ENCODE peak calls at places on chromosomes 12 and 14, in seven cellular contexts. One of them, this sample, is unnamed.

GRCh38 chr12:122097641-122098364 is 19.2 kb downstream of the MLXIP start:
- DNase-seq in fibroblast of the aortic adventitia: peak
- DNase-seq in cardiac muscle cell: peak
- DNase-seq in GM13976: no peak
- DNase-seq in glutamatergic neuron: no peak
- DNase-seq in heart left ventricle: peak
- DNase-seq in foreskin fibroblast: no peak
- DNase-seq in this sample: no peak

GRCh38 chr12:41188058-41188840 is at the start of gene PDZRN4:
- DNase-seq in fibroblast of the aortic adventitia: no peak
- DNase-seq in cardiac muscle cell: peak
- DNase-seq in GM13976: peak
- DNase-seq in glutamatergic neuron: peak
- DNase-seq in heart left ventricle: peak
- DNase-seq in foreskin fibroblast: no peak
- DNase-seq in this sample: peak

GRCh38 chr12:56206373-56207166 is 15.2 kb downstream of the RNF41 start:
- DNase-seq in fibroblast of the aortic adventitia: peak
- DNase-seq in cardiac muscle cell: peak
- DNase-seq in GM13976: peak
- DNase-seq in glutamatergic neuron: peak
- DNase-seq in heart left ventricle: peak
- DNase-seq in foreskin fibroblast: peak
- DNase-seq in this sample: no peak

GRCh38 chr12:57521475-57522018 is 1.1 kb upstream of the MBD6 start:
- DNase-seq in fibroblast of the aortic adventitia: no peak
- DNase-seq in cardiac muscle cell: peak
- DNase-seq in GM13976: no peak
- DNase-seq in glutamatergic neuron: peak
- DNase-seq in heart left ventricle: peak
- DNase-seq in foreskin fibroblast: peak
- DNase-seq in this sample: no peak

GRCh38 chr14:105322791-105323556 is 8.4 kb downstream of the PACS2 start:
- DNase-seq in fibroblast of the aortic adventitia: no peak
- DNase-seq in cardiac muscle cell: no peak
- DNase-seq in GM13976: no peak
- DNase-seq in glutamatergic neuron: peak
- DNase-seq in heart left ventricle: no peak
- DNase-seq in foreskin fibroblast: no peak
- DNase-seq in this sample: no peak

GRCh38 chr12:104648746-104649145 is 192.0 kb downstream of the CHST11 start:
- DNase-seq in fibroblast of the aortic adventitia: no peak
- DNase-seq in cardiac muscle cell: no peak
- DNase-seq in GM13976: no peak
- DNase-seq in glutamatergic neuron: no peak
- DNase-seq in heart left ventricle: no peak
- DNase-seq in foreskin fibroblast: no peak
- DNase-seq in this sample: no peak

GRCh38 chr14:89214221-89214965 is 202.6 kb downstream of the FOXN3 start:
- DNase-seq in fibroblast of the aortic adventitia: no peak
- DNase-seq in cardiac muscle cell: no peak
- DNase-seq in GM13976: no peak
- DNase-seq in glutamatergic neuron: no peak
- DNase-seq in heart left ventricle: peak
- DNase-seq in foreskin fibroblast: no peak
- DNase-seq in this sample: no peak

GRCh38 chr12:97173672-97174385 is 266.8 kb downstream of the NEDD1 start:
- DNase-seq in fibroblast of the aortic adventitia: no peak
- DNase-seq in cardiac muscle cell: no peak
- DNase-seq in GM13976: no peak
- DNase-seq in glutamatergic neuron: no peak
- DNase-seq in heart left ventricle: no peak
- DNase-seq in foreskin fibroblast: no peak
- DNase-seq in this sample: no peak

GRCh38 chr12:114976959-114977358 is 293.0 kb upstream of the TBX3 start:
- DNase-seq in fibroblast of the aortic adventitia: peak
- DNase-seq in cardiac muscle cell: no peak
- DNase-seq in GM13976: no peak
- DNase-seq in glutamatergic neuron: no peak
- DNase-seq in heart left ventricle: no peak
- DNase-seq in foreskin fibroblast: peak
- DNase-seq in this sample: no peak

GRCh38 chr12:112340235-112340634 is 42.0 kb downstream of the HECTD4 start:
- DNase-seq in fibroblast of the aortic adventitia: no peak
- DNase-seq in cardiac muscle cell: no peak
- DNase-seq in GM13976: no peak
- DNase-seq in glutamatergic neuron: no peak
- DNase-seq in heart left ventricle: no peak
- DNase-seq in foreskin fibroblast: no peak
- DNase-seq in this sample: no peak
- TF ChIP-seq CTCF in fibroblast of the aortic adventitia: no peak
- TF ChIP-seq CTCF in cardiac muscle cell: no peak
- TF ChIP-seq CTCF in GM13976: no peak
- TF ChIP-seq CTCF in glutamatergic neuron: no peak
- TF ChIP-seq CTCF in heart left ventricle: no peak
- TF ChIP-seq CTCF in foreskin fibroblast: no peak
- TF ChIP-seq CTCF in this sample: no peak

GRCh38 chr12:108805136-108805535 is 52.2 kb downstream of the SSH1 start:
- DNase-seq in fibroblast of the aortic adventitia: peak
- DNase-seq in cardiac muscle cell: peak
- DNase-seq in GM13976: no peak
- DNase-seq in glutamatergic neuron: no peak
- DNase-seq in heart left ventricle: no peak
- DNase-seq in foreskin fibroblast: no peak
- DNase-seq in this sample: no peak

GRCh38 chr12:108803428-108804105 is 53.8 kb downstream of the SSH1 start:
- DNase-seq in fibroblast of the aortic adventitia: peak
- DNase-seq in cardiac muscle cell: peak
- DNase-seq in GM13976: peak
- DNase-seq in glutamatergic neuron: peak
- DNase-seq in heart left ventricle: peak
- DNase-seq in foreskin fibroblast: peak
- DNase-seq in this sample: no peak

GRCh38 chr12:108806350-108806749 is 51.0 kb downstream of the SSH1 start:
- DNase-seq in fibroblast of the aortic adventitia: no peak
- DNase-seq in cardiac muscle cell: peak
- DNase-seq in GM13976: no peak
- DNase-seq in glutamatergic neuron: no peak
- DNase-seq in heart left ventricle: no peak
- DNase-seq in foreskin fibroblast: no peak
- DNase-seq in this sample: no peak

GRCh38 chr12:108802666-108803036 is 54.7 kb downstream of the SSH1 start:
- DNase-seq in fibroblast of the aortic adventitia: peak
- DNase-seq in cardiac muscle cell: peak
- DNase-seq in GM13976: no peak
- DNase-seq in glutamatergic neuron: no peak
- DNase-seq in heart left ventricle: no peak
- DNase-seq in foreskin fibroblast: no peak
- DNase-seq in this sample: no peak

DNA sequence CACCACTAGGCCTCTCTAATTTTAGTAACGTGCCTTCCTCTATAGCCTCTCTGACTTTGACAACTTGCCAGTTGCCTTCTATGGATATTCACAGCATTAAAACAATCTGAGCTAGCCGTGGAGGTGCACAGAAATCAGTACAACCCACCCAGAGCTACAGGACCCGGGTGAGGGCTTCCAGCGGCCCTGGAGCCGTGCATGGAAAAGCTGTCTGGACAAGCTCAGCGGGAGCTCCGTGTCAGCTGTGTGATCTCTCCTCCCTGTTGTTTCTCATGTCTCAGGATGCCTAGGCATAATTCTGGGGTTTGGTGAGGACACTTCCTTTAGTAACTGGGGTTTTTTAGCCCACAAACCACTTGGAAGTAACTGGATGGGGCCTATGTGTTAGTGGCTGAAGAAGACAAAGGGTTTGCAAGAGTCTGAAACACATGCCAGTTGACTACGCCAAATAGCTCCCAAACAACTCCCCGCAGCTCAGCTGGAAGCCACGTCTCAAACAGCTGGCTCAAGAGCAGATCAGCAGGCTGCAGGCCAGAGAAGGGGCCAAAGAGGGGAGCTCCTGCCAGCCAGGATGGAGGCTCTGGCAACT is 52.9 kb downstream of the SSH1 start:
- DNase-seq in fibroblast of the aortic adventitia: peak
- DNase-seq in cardiac muscle cell: peak
- DNase-seq in GM13976: no peak
- DNase-seq in glutamatergic neuron: no peak
- DNase-seq in heart left ventricle: peak
- DNase-seq in foreskin fibroblast: peak
- DNase-seq in this sample: no peak
- TF ChIP-seq CTCF in fibroblast of the aortic adventitia: no peak
- TF ChIP-seq CTCF in cardiac muscle cell: no peak
- TF ChIP-seq CTCF in GM13976: no peak
- TF ChIP-seq CTCF in glutamatergic neuron: no peak
- TF ChIP-seq CTCF in heart left ventricle: no peak
- TF ChIP-seq CTCF in foreskin fibroblast: no peak
- TF ChIP-seq CTCF in this sample: no peak

GRCh38 chr12:80624986-80625530 is 82.4 kb upstream of the MYF6 start:
- DNase-seq in fibroblast of the aortic adventitia: no peak
- DNase-seq in cardiac muscle cell: no peak
- DNase-seq in GM13976: no peak
- DNase-seq in glutamatergic neuron: no peak
- DNase-seq in heart left ventricle: no peak
- DNase-seq in foreskin fibroblast: no peak
- DNase-seq in this sample: no peak

GRCh38 chr12:80625901-80626300 is 81.5 kb upstream of the MYF6 start:
- DNase-seq in fibroblast of the aortic adventitia: no peak
- DNase-seq in cardiac muscle cell: no peak
- DNase-seq in GM13976: no peak
- DNase-seq in glutamatergic neuron: no peak
- DNase-seq in heart left ventricle: no peak
- DNase-seq in foreskin fibroblast: no peak
- DNase-seq in this sample: no peak

GRCh38 chr12:80620281-80620680 is 87.2 kb upstream of the MYF6 start:
- DNase-seq in fibroblast of the aortic adventitia: no peak
- DNase-seq in cardiac muscle cell: no peak
- DNase-seq in GM13976: no peak
- DNase-seq in glutamatergic neuron: no peak
- DNase-seq in heart left ventricle: no peak
- DNase-seq in foreskin fibroblast: no peak
- DNase-seq in this sample: no peak

GRCh38 chr12:80617733-80618132 is 89.7 kb upstream of the MYF6 start:
- DNase-seq in fibroblast of the aortic adventitia: no peak
- DNase-seq in cardiac muscle cell: no peak
- DNase-seq in GM13976: no peak
- DNase-seq in glutamatergic neuron: no peak
- DNase-seq in heart left ventricle: no peak
- DNase-seq in foreskin fibroblast: no peak
- DNase-seq in this sample: no peak

DNA sequence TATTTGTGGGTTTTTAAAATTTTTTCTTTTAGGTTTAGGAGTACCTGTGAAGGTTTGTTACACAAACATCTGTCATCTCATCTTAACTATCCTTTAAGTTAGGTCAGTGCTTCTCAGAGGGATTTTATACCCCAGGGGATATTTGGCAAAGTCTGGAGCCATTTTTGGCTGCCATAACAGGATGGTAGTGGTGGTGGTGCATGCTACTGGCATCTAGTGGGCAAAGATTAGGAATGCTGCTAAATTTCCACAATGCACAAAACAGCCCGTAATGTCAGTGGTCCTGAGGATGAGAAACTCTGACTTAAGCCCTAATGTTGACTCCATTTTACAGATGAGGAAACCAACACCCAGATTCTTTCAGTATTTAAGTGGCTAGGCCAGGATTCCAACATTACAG is 85.2 kb upstream of the MYF6 start:
- DNase-seq in fibroblast of the aortic adventitia: peak
- DNase-seq in cardiac muscle cell: no peak
- DNase-seq in GM13976: no peak
- DNase-seq in glutamatergic neuron: no peak
- DNase-seq in heart left ventricle: no peak
- DNase-seq in foreskin fibroblast: no peak
- DNase-seq in this sample: no peak
- TF ChIP-seq CTCF in fibroblast of the aortic adventitia: peak
- TF ChIP-seq CTCF in cardiac muscle cell: peak
- TF ChIP-seq CTCF in GM13976: no peak
- TF ChIP-seq CTCF in glutamatergic neuron: no peak
- TF ChIP-seq CTCF in heart left ventricle: no peak
- TF ChIP-seq CTCF in foreskin fibroblast: no peak
- TF ChIP-seq CTCF in this sample: peak

GRCh38 chr12:26513357-26514043 is 318.1 kb downstream of the SSPN start:
- DNase-seq in fibroblast of the aortic adventitia: no peak
- DNase-seq in cardiac muscle cell: no peak
- DNase-seq in GM13976: no peak
- DNase-seq in glutamatergic neuron: no peak
- DNase-seq in heart left ventricle: no peak
- DNase-seq in foreskin fibroblast: no peak
- DNase-seq in this sample: no peak

GRCh38 chr12:26520154-26520553 is 312.8 kb downstream of the ITPR2 start:
- DNase-seq in fibroblast of the aortic adventitia: peak
- DNase-seq in cardiac muscle cell: no peak
- DNase-seq in GM13976: no peak
- DNase-seq in glutamatergic neuron: no peak
- DNase-seq in heart left ventricle: no peak
- DNase-seq in foreskin fibroblast: no peak
- DNase-seq in this sample: no peak

GRCh38 chr12:26512213-26512612 is 316.8 kb downstream of the SSPN start:
- DNase-seq in fibroblast of the aortic adventitia: no peak
- DNase-seq in cardiac muscle cell: no peak
- DNase-seq in GM13976: no peak
- DNase-seq in glutamatergic neuron: no peak
- DNase-seq in heart left ventricle: no peak
- DNase-seq in foreskin fibroblast: no peak
- DNase-seq in this sample: no peak

GRCh38 chr12:26514364-26514763 is 318.6 kb downstream of the ITPR2 start:
- DNase-seq in fibroblast of the aortic adventitia: peak
- DNase-seq in cardiac muscle cell: peak
- DNase-seq in GM13976: peak
- DNase-seq in glutamatergic neuron: no peak
- DNase-seq in heart left ventricle: no peak
- DNase-seq in foreskin fibroblast: no peak
- DNase-seq in this sample: peak
- TF ChIP-seq CTCF in fibroblast of the aortic adventitia: no peak
- TF ChIP-seq CTCF in cardiac muscle cell: no peak
- TF ChIP-seq CTCF in GM13976: no peak
- TF ChIP-seq CTCF in glutamatergic neuron: no peak
- TF ChIP-seq CTCF in heart left ventricle: no peak
- TF ChIP-seq CTCF in foreskin fibroblast: no peak
- TF ChIP-seq CTCF in this sample: no peak